ENCODE peak calls at places on chromosomes 16 and 17, in six cellular contexts. One of them, this sample, is unnamed.

GRCh38 chr16:4159726-4160125 is 43.5 kb upstream of the ADCY9 start:
- DNase-seq in fibroblast of lung: no peak
- DNase-seq in GM23248: peak
- DNase-seq in H9: no peak
- DNase-seq in neuronal stem cell: no peak
- DNase-seq in HCT116: no peak
- DNase-seq in this sample: no peak

GRCh38 chr17:33895491-33895890 is 359.6 kb upstream of the CCL2 start:
- DNase-seq in fibroblast of lung: no peak
- DNase-seq in GM23248: no peak
- DNase-seq in H9: no peak
- DNase-seq in neuronal stem cell: no peak
- DNase-seq in HCT116: no peak
- DNase-seq in this sample: no peak

GRCh38 chr16:78277374-78277773 is 177.9 kb downstream of the WWOX start:
- DNase-seq in fibroblast of lung: no peak
- DNase-seq in GM23248: no peak
- DNase-seq in H9: peak
- DNase-seq in neuronal stem cell: no peak
- DNase-seq in HCT116: no peak
- DNase-seq in this sample: no peak

GRCh38 chr16:66030036-66030435 is 336.5 kb upstream of the CDH5 start:
- DNase-seq in fibroblast of lung: peak
- DNase-seq in GM23248: peak
- DNase-seq in H9: no peak
- DNase-seq in neuronal stem cell: no peak
- DNase-seq in HCT116: no peak
- DNase-seq in this sample: no peak

GRCh38 chr17:56478836-56479447 is 114.6 kb upstream of the NOG start:
- DNase-seq in fibroblast of lung: peak
- DNase-seq in GM23248: peak
- DNase-seq in H9: peak
- DNase-seq in neuronal stem cell: peak
- DNase-seq in HCT116: peak
- DNase-seq in this sample: peak

GRCh38 chr17:48625502-48626201 is 506 bp downstream of the HOXB9 start:
- DNase-seq in fibroblast of lung: no peak
- DNase-seq in GM23248: peak
- DNase-seq in H9: peak
- DNase-seq in neuronal stem cell: no peak
- DNase-seq in HCT116: no peak
- DNase-seq in this sample: peak

GRCh38 chr16:48123104-48123788 is 32.5 kb downstream of the ABCC12 start:
- DNase-seq in fibroblast of lung: peak
- DNase-seq in GM23248: peak
- DNase-seq in H9: no peak
- DNase-seq in neuronal stem cell: no peak
- DNase-seq in HCT116: peak
- DNase-seq in this sample: peak

GRCh38 chr17:33140413-33141099 is 148.9 kb downstream of the SPACA3 start:
- DNase-seq in fibroblast of lung: peak
- DNase-seq in GM23248: no peak
- DNase-seq in H9: no peak
- DNase-seq in neuronal stem cell: no peak
- DNase-seq in HCT116: no peak
- DNase-seq in this sample: no peak

GRCh38 chr17:48711128-48711527 is 11.2 kb downstream of the PRAC1 start:
- DNase-seq in fibroblast of lung: no peak
- DNase-seq in GM23248: no peak
- DNase-seq in H9: no peak
- DNase-seq in neuronal stem cell: no peak
- DNase-seq in HCT116: no peak
- DNase-seq in this sample: no peak

GRCh38 chr17:11869680-11870394 is 127.4 kb downstream of the ZNF18 start:
- DNase-seq in fibroblast of lung: no peak
- DNase-seq in GM23248: no peak
- DNase-seq in H9: peak
- DNase-seq in neuronal stem cell: no peak
- DNase-seq in HCT116: no peak
- DNase-seq in this sample: no peak

GRCh38 chr17:44518032-44518431 is 14.8 kb upstream of the GPATCH8 start:
- DNase-seq in fibroblast of lung: peak
- DNase-seq in GM23248: peak
- DNase-seq in H9: no peak
- DNase-seq in neuronal stem cell: no peak
- DNase-seq in HCT116: no peak
- DNase-seq in this sample: no peak

GRCh38 chr16:56558024-56558747 is 6.7 kb upstream of the MT4 start:
- DNase-seq in fibroblast of lung: peak
- DNase-seq in GM23248: peak
- DNase-seq in H9: no peak
- DNase-seq in neuronal stem cell: no peak
- DNase-seq in HCT116: no peak
- DNase-seq in this sample: peak

GRCh38 chr17:51585514-51586104 is 325.3 kb downstream of the UTP18 start:
- DNase-seq in fibroblast of lung: no peak
- DNase-seq in GM23248: no peak
- DNase-seq in H9: peak
- DNase-seq in neuronal stem cell: peak
- DNase-seq in HCT116: peak
- DNase-seq in this sample: peak

GRCh38 chr17:32609085-32609484 is 122.3 kb downstream of the CDK5R1 start:
- DNase-seq in fibroblast of lung: peak
- DNase-seq in GM23248: peak
- DNase-seq in H9: no peak
- DNase-seq in neuronal stem cell: no peak
- DNase-seq in HCT116: peak
- DNase-seq in this sample: peak

GRCh38 chr16:78184554-78185183 is 85.2 kb downstream of the WWOX start:
- DNase-seq in fibroblast of lung: peak
- DNase-seq in GM23248: peak
- DNase-seq in H9: no peak
- DNase-seq in neuronal stem cell: no peak
- DNase-seq in HCT116: no peak
- DNase-seq in this sample: no peak

GRCh38 chr16:28292731-28293588 is 635 bp downstream of the SBK1 start:
- DNase-seq in fibroblast of lung: no peak
- DNase-seq in GM23248: no peak
- DNase-seq in H9: peak
- DNase-seq in neuronal stem cell: peak
- DNase-seq in HCT116: no peak
- DNase-seq in this sample: no peak

GRCh38 chr16:28543072-28543471 is 4.3 kb upstream of the NUPR1 start:
- DNase-seq in fibroblast of lung: no peak
- DNase-seq in GM23248: no peak
- DNase-seq in H9: no peak
- DNase-seq in neuronal stem cell: no peak
- DNase-seq in HCT116: no peak
- DNase-seq in this sample: no peak

GRCh38 chr17:50151937-50152547 is 1.6 kb upstream of the PPP1R9B start:
- DNase-seq in fibroblast of lung: peak
- DNase-seq in GM23248: peak
- DNase-seq in H9: peak
- DNase-seq in neuronal stem cell: peak
- DNase-seq in HCT116: peak
- DNase-seq in this sample: peak

GRCh38 chr17:76736349-76737081 is 616 bp downstream of the SRSF2 start:
- DNase-seq in fibroblast of lung: peak
- DNase-seq in GM23248: peak
- DNase-seq in H9: peak
- DNase-seq in neuronal stem cell: peak
- DNase-seq in HCT116: no peak
- DNase-seq in this sample: peak

GRCh38 chr17:61317779-61318178 is 81.9 kb upstream of the TBX2 start:
- DNase-seq in fibroblast of lung: no peak
- DNase-seq in GM23248: no peak
- DNase-seq in H9: peak
- DNase-seq in neuronal stem cell: no peak
- DNase-seq in HCT116: no peak
- DNase-seq in this sample: no peak

GRCh38 chr16:1533443-1533951 is at the start of gene TMEM204:
- DNase-seq in fibroblast of lung: peak
- DNase-seq in GM23248: peak
- DNase-seq in H9: no peak
- DNase-seq in neuronal stem cell: no peak
- DNase-seq in HCT116: no peak
- DNase-seq in this sample: no peak

GRCh38 chr16:11674001-11674817 is 6.0 kb downstream of the SNN start:
- DNase-seq in fibroblast of lung: no peak
- DNase-seq in GM23248: no peak
- DNase-seq in H9: no peak
- DNase-seq in neuronal stem cell: no peak
- DNase-seq in HCT116: no peak
- DNase-seq in this sample: no peak

GRCh38 chr16:2296662-2297505 is 29.0 kb upstream of the RNPS1 start:
- DNase-seq in fibroblast of lung: peak
- DNase-seq in GM23248: peak
- DNase-seq in H9: peak
- DNase-seq in neuronal stem cell: no peak
- DNase-seq in HCT116: peak
- DNase-seq in this sample: no peak

GRCh38 chr17:73030995-73031394 is 61.5 kb downstream of the SLC39A11 start:
- DNase-seq in fibroblast of lung: no peak
- DNase-seq in GM23248: no peak
- DNase-seq in H9: no peak
- DNase-seq in neuronal stem cell: no peak
- DNase-seq in HCT116: no peak
- DNase-seq in this sample: no peak
- H3K4me2 ChIP-seq in fibroblast of lung: no peak
- H3K4me2 ChIP-seq in GM23248: no peak
- H3K4me2 ChIP-seq in H9: no peak
- H3K4me2 ChIP-seq in neuronal stem cell: no peak
- H3K4me2 ChIP-seq in HCT116: no peak
- H3K4me2 ChIP-seq in this sample: no peak

GRCh38 chr16:83979456-83979855 is 11.4 kb downstream of the NECAB2 start:
- DNase-seq in fibroblast of lung: no peak
- DNase-seq in GM23248: no peak
- DNase-seq in H9: no peak
- DNase-seq in neuronal stem cell: no peak
- DNase-seq in HCT116: no peak
- DNase-seq in this sample: no peak
- H3K9ac ChIP-seq in fibroblast of lung: no peak
- H3K9ac ChIP-seq in GM23248: no peak
- H3K9ac ChIP-seq in H9: no peak
- H3K9ac ChIP-seq in neuronal stem cell: no peak
- H3K9ac ChIP-seq in HCT116: no peak
- H3K9ac ChIP-seq in this sample: no peak

GRCh38 chr17:71764507-71764906 is 356.3 kb upstream of the SOX9 start:
- DNase-seq in fibroblast of lung: peak
- DNase-seq in GM23248: peak
- DNase-seq in H9: peak
- DNase-seq in neuronal stem cell: peak
- DNase-seq in HCT116: peak
- DNase-seq in this sample: no peak

GRCh38 chr17:71762526-71762925 is 358.3 kb upstream of the SOX9 start:
- DNase-seq in fibroblast of lung: no peak
- DNase-seq in GM23248: no peak
- DNase-seq in H9: no peak
- DNase-seq in neuronal stem cell: no peak
- DNase-seq in HCT116: no peak
- DNase-seq in this sample: no peak

GRCh38 chr17:71769850-71770249 is 351.0 kb upstream of the SOX9 start:
- DNase-seq in fibroblast of lung: no peak
- DNase-seq in GM23248: no peak
- DNase-seq in H9: no peak
- DNase-seq in neuronal stem cell: no peak
- DNase-seq in HCT116: no peak
- DNase-seq in this sample: no peak

GRCh38 chr17:71760062-71760720 is 360.6 kb upstream of the SOX9 start:
- DNase-seq in fibroblast of lung: peak
- DNase-seq in GM23248: peak
- DNase-seq in H9: no peak
- DNase-seq in neuronal stem cell: no peak
- DNase-seq in HCT116: no peak
- DNase-seq in this sample: peak

GRCh38 chr17:71765437-71765836 is 355.4 kb upstream of the SOX9 start:
- DNase-seq in fibroblast of lung: peak
- DNase-seq in GM23248: peak
- DNase-seq in H9: no peak
- DNase-seq in neuronal stem cell: no peak
- DNase-seq in HCT116: no peak
- DNase-seq in this sample: no peak
- H3K4me2 ChIP-seq in fibroblast of lung: no peak
- H3K4me2 ChIP-seq in GM23248: peak
- H3K4me2 ChIP-seq in H9: no peak
- H3K4me2 ChIP-seq in neuronal stem cell: no peak
- H3K4me2 ChIP-seq in HCT116: no peak
- H3K4me2 ChIP-seq in this sample: no peak

GRCh38 chr17:39951924-39952664 is 10.7 kb upstream of the GSDMA start:
- DNase-seq in fibroblast of lung: no peak
- DNase-seq in GM23248: no peak
- DNase-seq in H9: no peak
- DNase-seq in neuronal stem cell: no peak
- DNase-seq in HCT116: no peak
- DNase-seq in this sample: no peak

GRCh38 chr17:39952665-39953470 is 9.9 kb upstream of the GSDMA start:
- DNase-seq in fibroblast of lung: peak
- DNase-seq in GM23248: peak
- DNase-seq in H9: peak
- DNase-seq in neuronal stem cell: peak
- DNase-seq in HCT116: peak
- DNase-seq in this sample: peak

GRCh38 chr17:39954876-39955275 is 7.9 kb upstream of the GSDMA start:
- DNase-seq in fibroblast of lung: no peak
- DNase-seq in GM23248: no peak
- DNase-seq in H9: peak
- DNase-seq in neuronal stem cell: no peak
- DNase-seq in HCT116: no peak
- DNase-seq in this sample: no peak

GRCh38 chr17:39955726-39956225 is 7.0 kb upstream of the GSDMA start:
- DNase-seq in fibroblast of lung: no peak
- DNase-seq in GM23248: no peak
- DNase-seq in H9: no peak
- DNase-seq in neuronal stem cell: no peak
- DNase-seq in HCT116: no peak
- DNase-seq in this sample: no peak

GRCh38 chr17:39953471-39953888 is 9.3 kb upstream of the GSDMA start:
- DNase-seq in fibroblast of lung: no peak
- DNase-seq in GM23248: no peak
- DNase-seq in H9: no peak
- DNase-seq in neuronal stem cell: no peak
- DNase-seq in HCT116: no peak
- DNase-seq in this sample: no peak
- H3K9ac ChIP-seq in fibroblast of lung: no peak
- H3K9ac ChIP-seq in GM23248: peak
- H3K9ac ChIP-seq in H9: peak
- H3K9ac ChIP-seq in neuronal stem cell: peak
- H3K9ac ChIP-seq in HCT116: peak
- H3K9ac ChIP-seq in this sample: no peak

GRCh38 chr16:50838165-50838564 is 96.3 kb downstream of the CYLD start:
- DNase-seq in fibroblast of lung: no peak
- DNase-seq in GM23248: no peak
- DNase-seq in H9: peak
- DNase-seq in neuronal stem cell: no peak
- DNase-seq in HCT116: no peak
- DNase-seq in this sample: peak
- H3K4me2 ChIP-seq in fibroblast of lung: no peak
- H3K4me2 ChIP-seq in GM23248: no peak
- H3K4me2 ChIP-seq in H9: no peak
- H3K4me2 ChIP-seq in neuronal stem cell: no peak
- H3K4me2 ChIP-seq in HCT116: no peak
- H3K4me2 ChIP-seq in this sample: no peak